ENCODE peak calls at places on chromosomes 7 and 10, in four cellular contexts. W is heart left ventricle; H is right lobe of liver; C is CD4-positive, alpha-beta memory T cell. X is an unnamed sample.

GRCh38 chr7:18590744-18591340 is 95.3 kb downstream of the HDAC9 start:
- DNase-seq in W (no peak), C (no peak), H (no peak), X (no peak)

GRCh38 chr10:7756360-7756992 is 31.3 kb downstream of the KIN start:
- DNase-seq in C (no peak), H (peak), W (no peak), X (no peak)

GRCh38 chr10:114313139-114313538 is 74.1 kb downstream of the VWA2 start:
- DNase-seq in W (no peak), H (no peak), C (no peak), X (no peak)

GRCh38 chr7:90595341-90595800 is 750 bp upstream of the CDK14 start:
- DNase-seq in H (no peak), C (no peak), W (no peak), X (no peak)

GRCh38 chr7:129227646-129228578 is 3.1 kb downstream of the AHCYL2 start:
- DNase-seq in H (no peak), W (no peak), C (no peak), X (no peak)

GRCh38 chr7:77550586-77550985 is 13.5 kb downstream of the PTPN12 start:
- DNase-seq in W (no peak), H (no peak), C (no peak), X (no peak)

GRCh38 chr7:150854066-150855000 is 2.0 kb downstream of the AOC1 start:
- DNase-seq in C (no peak), H (no peak), W (no peak), X (no peak)

GRCh38 chr7:151018421-151019129 is 5.7 kb downstream of the ATG9B start:
- DNase-seq in H (peak), C (peak), W (no peak), X (no peak)

GRCh38 chr10:37703833-37704382 is 153.5 kb downstream of the ZNF248 start:
- DNase-seq in C (no peak), H (no peak), W (no peak), X (no peak)

GRCh38 chr7:106462365-106462859 is 177.6 kb upstream of the NAMPT start:
- DNase-seq in C (peak), W (no peak), H (no peak), X (no peak)

GRCh38 chr10:96390460-96390864 is 31.7 kb upstream of the OPALIN start:
- DNase-seq in C (no peak), H (peak), W (peak), X (no peak)

GRCh38 chr7:51344406-51344805 is 27.8 kb upstream of the COBL start:
- DNase-seq in W (no peak), H (peak), C (no peak), X (no peak)

GRCh38 chr7:2802082-2802481 is 42.0 kb downstream of the GNA12 start:
- DNase-seq in H (no peak), C (no peak), W (no peak), X (no peak)

GRCh38 chr10:62498271-62498670 is 124.1 kb downstream of the ZNF365 start:
- DNase-seq in W (no peak), C (no peak), H (no peak), X (no peak)

GRCh38 chr10:18582803-18583202 is 68.6 kb downstream of the NSUN6 start:
- DNase-seq in H (no peak), W (no peak), C (no peak), X (no peak)

GRCh38 chr10:125264752-125265578 is 104.6 kb upstream of the CTBP2 start:
- DNase-seq in W (no peak), C (no peak), H (no peak), X (no peak)

GRCh38 chr10:77637986-77638765 is 568 bp upstream of the KCNMA1 start:
- DNase-seq in C (no peak), H (peak), W (no peak), X (no peak)

GRCh38 chr10:89301721-89302445 is at the start of gene IFIT2:
- DNase-seq in H (peak), W (peak), C (peak), X (no peak)

GRCh38 chr7:1160665-1161010 is 642 bp upstream of the ZFAND2A start:
- DNase-seq in W (peak), C (no peak), H (no peak), X (no peak)

GRCh38 chr10:16737420-16737819 is 79.8 kb downstream of the RSU1 start:
- DNase-seq in C (no peak), W (no peak), H (no peak), X (no peak)

GRCh38 chr7:82204694-82205093 is 238.9 kb downstream of the CACNA2D1 start:
- DNase-seq in H (no peak), C (no peak), W (peak), X (no peak)

GRCh38 chr10:100024741-100025140 is 15.0 kb upstream of the DNMBP start:
- DNase-seq in C (no peak), H (no peak), W (no peak), X (no peak)

GRCh38 chr10:12984165-12984747 is 17.3 kb downstream of the CCDC3 start:
- DNase-seq in W (no peak), C (no peak), H (no peak), X (no peak)

GRCh38 chr10:74888947-74889661 is 62.7 kb downstream of the KAT6B start:
- DNase-seq in H (peak), W (no peak), C (no peak), X (no peak)

GRCh38 chr7:157507987-157508386 is 171.2 kb downstream of the DNAJB6 start:
- DNase-seq in H (peak), W (no peak), C (no peak), X (no peak)

GRCh38 chr7:148753224-148753623 is 54.5 kb downstream of the CUL1 start:
- DNase-seq in C (no peak), H (no peak), W (no peak), X (no peak)

GRCh38 chr10:97463363-97464132 is 17.6 kb downstream of the ZDHHC16 start:
- DNase-seq in H (peak), C (peak), W (no peak), X (peak)

GRCh38 chr10:392705-393037 is 257.4 kb downstream of the ZMYND11 start:
- DNase-seq in H (no peak), C (no peak), W (no peak), X (no peak)

GRCh38 chr7:132677941-132678340 is 101.7 kb upstream of the PLXNA4 start:
- DNase-seq in W (no peak), C (no peak), H (no peak), X (no peak)

GRCh38 chr7:130560972-130561371 is 69.1 kb downstream of the MEST start:
- DNase-seq in W (no peak), H (no peak), C (no peak), X (no peak)

GRCh38 chr7:28114056-28114455 is 66.5 kb downstream of the JAZF1 start:
- DNase-seq in C (no peak), H (no peak), W (no peak), X (no peak)

GRCh38 chr10:73801253-73801590 is 10.2 kb downstream of the NDST2 start:
- DNase-seq in H (no peak), W (no peak), C (no peak), X (no peak)

GRCh38 chr10:104577861-104578480 is 63.1 kb upstream of the SORCS3 start:
- DNase-seq in W (no peak), C (no peak), H (no peak), X (no peak)

GRCh38 chr7:2185715-2186114 is 47.0 kb downstream of the MAD1L1 start:
- DNase-seq in C (no peak), H (no peak), W (no peak), X (no peak)

GRCh38 chr10:78684954-78685353 is 383.8 kb upstream of the ZMIZ1 start:
- DNase-seq in C (no peak), W (no peak), H (no peak), X (no peak)

GRCh38 chr10:116044722-116045374 is 228.2 kb downstream of the GFRA1 start:
- DNase-seq in H (peak), W (peak), C (no peak), X (no peak)

GRCh38 chr10:1487288-1487687 is 250.0 kb downstream of the ADARB2 start:
- DNase-seq in C (no peak), H (no peak), W (no peak), X (no peak)

GRCh38 chr7:146885231-146885630 is 768.6 kb downstream of the CNTNAP2 start:
- DNase-seq in C (no peak), H (no peak), W (no peak), X (no peak)

GRCh38 chr7:51318001-51318400 is 1.4 kb upstream of the COBL start:
- DNase-seq in H (no peak), W (no peak), C (no peak), X (no peak)

GRCh38 chr10:4514445-4515108 is 311.4 kb upstream of the AKR1E2 start:
- DNase-seq in W (peak), H (no peak), C (no peak), X (peak)

GRCh38 chr10:31583358-31583757 is 264.3 kb downstream of the ZEB1 start:
- DNase-seq in H (no peak), C (no peak), W (no peak), X (no peak)

GRCh38 chr10:31586708-31587107 is 267.7 kb downstream of the ZEB1 start:
- DNase-seq in H (no peak), C (no peak), W (peak), X (no peak)

GRCh38 chr10:31584098-31584631 is 265.1 kb downstream of the ZEB1 start:
- DNase-seq in W (peak), H (no peak), C (no peak), X (no peak)

GRCh38 chr10:31582365-31583052 is 263.5 kb downstream of the ZEB1 start:
- DNase-seq in H (no peak), W (no peak), C (no peak), X (no peak)

DNA sequence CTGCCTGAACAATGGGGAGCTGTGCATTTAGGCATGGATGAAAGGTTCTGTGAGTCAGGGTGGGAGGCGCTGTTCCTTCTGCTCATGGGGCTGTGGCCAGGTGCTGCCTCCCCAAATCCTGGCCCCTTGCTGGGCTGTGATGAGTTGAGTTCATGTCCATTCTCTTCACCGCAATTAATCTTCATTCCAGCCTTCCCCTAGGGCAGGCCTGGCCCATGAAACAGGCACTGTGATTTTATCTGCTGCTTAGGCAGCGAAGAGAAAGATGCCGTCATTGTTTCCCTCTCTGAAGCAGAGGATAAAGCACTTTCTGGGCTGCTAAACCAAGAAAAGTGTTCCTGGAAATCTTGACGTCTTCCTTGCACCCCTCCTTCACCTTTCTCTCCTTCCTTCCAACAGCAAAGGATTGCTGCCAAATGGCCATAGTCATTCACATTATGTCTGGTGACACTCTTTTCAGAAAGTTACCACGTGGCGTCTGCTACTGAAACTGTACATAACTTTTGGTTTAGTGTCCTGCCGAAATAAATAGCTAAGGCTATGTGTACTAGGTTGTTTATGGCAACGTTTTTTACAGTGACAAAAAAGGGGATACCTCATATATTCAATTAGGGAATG is 265.9 kb downstream of the ZEB1 start:
- DNase-seq in C (no peak), W (no peak), H (no peak), X (no peak)
- H3K4me3 ChIP-seq in C (no peak), W (no peak), H (no peak), X (no peak)

GRCh38 chr10:48600645-48601505 is 4.0 kb downstream of the ARHGAP22 start:
- DNase-seq in H (peak), W (no peak), C (no peak), X (no peak)

GRCh38 chr10:48598936-48599829 is 5.7 kb downstream of the ARHGAP22 start:
- DNase-seq in W (no peak), H (no peak), C (no peak), X (no peak)

GRCh38 chr10:48599830-48600134 is 5.1 kb downstream of the ARHGAP22 start:
- DNase-seq in W (no peak), H (no peak), C (no peak), X (no peak)

GRCh38 chr10:48595533-48595932 is 9.3 kb downstream of the ARHGAP22 start:
- DNase-seq in W (no peak), C (no peak), H (no peak), X (no peak)

GRCh38 chr10:48598243-48598935 is 6.5 kb downstream of the ARHGAP22 start:
- DNase-seq in W (no peak), C (no peak), H (no peak), X (no peak)
- H3K27ac ChIP-seq in W (no peak), C (no peak), H (no peak), X (no peak)

DNA sequence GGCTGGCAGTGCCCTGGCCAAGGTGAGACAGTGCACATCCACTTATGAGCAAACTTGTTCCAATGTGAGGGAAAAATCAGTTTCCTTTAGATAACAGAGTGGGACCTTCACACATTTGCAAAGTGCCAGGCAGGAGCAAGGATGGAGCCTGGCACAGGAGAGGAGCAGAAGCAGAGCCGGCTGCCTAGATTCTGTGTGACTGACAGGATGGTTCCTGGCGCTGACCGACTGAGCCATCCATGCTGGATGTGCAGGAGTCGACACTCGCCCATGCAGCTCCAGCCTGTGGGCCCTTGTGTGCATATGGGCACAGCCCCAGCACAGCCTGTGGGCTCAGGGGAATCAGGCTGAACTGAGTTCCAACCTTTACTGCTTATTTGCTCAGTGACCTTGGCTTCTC is 346.5 kb downstream of the GRID1 start:
- DNase-seq in W (no peak), H (no peak), C (no peak), X (no peak)
- H3K4me3 ChIP-seq in W (no peak), H (no peak), C (no peak), X (no peak)

GRCh38 chr10:95246582-95247051 is 44.2 kb downstream of the PDLIM1 start:
- DNase-seq in C (peak), W (peak), H (peak), X (no peak)
- H3K27ac ChIP-seq in C (no peak), W (no peak), H (no peak), X (peak)